ENCODE peak calls at places on chromosomes 6 and 20, in six cellular contexts. M is AG04450, B is GM23248, Z is retinal pigment epithelial cell, Q is mammary epithelial cell, K is WERI-Rb-1. P is an unnamed sample.

GRCh38 chr6:379367-380181 is 12.0 kb upstream of the IRF4 start:
- DNase-seq in M (no peak), B (no peak), Z (no peak), Q (no peak), K (no peak), P (no peak)

GRCh38 chr6:157821342-157822033 is 1.6 kb upstream of the SNX9 start:
- DNase-seq in M (no peak), B (peak), Z (no peak), Q (no peak), K (no peak), P (no peak)

GRCh38 chr6:128731249-128732165 is 151.4 kb upstream of the LAMA2 start:
- DNase-seq in M (peak), B (peak), Z (peak), Q (peak), K (peak), P (peak)

GRCh38 chr20:47438464-47439381 is 63.0 kb upstream of the NCOA3 start:
- DNase-seq in M (no peak), B (no peak), Z (no peak), Q (peak), K (no peak), P (no peak)

GRCh38 chr6:16352258-16352635 is 113.9 kb downstream of the GMPR start:
- DNase-seq in M (no peak), B (peak), Z (no peak), Q (no peak), K (no peak), P (no peak)

GRCh38 chr20:31967830-31968249 is at the start of gene XKR7:
- DNase-seq in M (no peak), B (no peak), Z (no peak), Q (no peak), K (peak), P (no peak)

GRCh38 chr6:35669441-35669776 is 19.3 kb downstream of the FKBP5 start:
- DNase-seq in M (no peak), B (peak), Z (no peak), Q (no peak), K (no peak), P (no peak)

GRCh38 chr6:168690271-168690670 is 249.3 kb downstream of the SMOC2 start:
- DNase-seq in M (no peak), B (no peak), Z (no peak), Q (no peak), K (no peak), P (no peak)

GRCh38 chr6:158654960-158655485 is 5.2 kb downstream of the SYTL3 start:
- DNase-seq in M (no peak), B (peak), Z (no peak), Q (no peak), K (no peak), P (peak)

GRCh38 chr6:11278207-11278559 is 45.7 kb upstream of the NEDD9 start:
- DNase-seq in M (no peak), B (no peak), Z (no peak), Q (no peak), K (no peak), P (no peak)

GRCh38 chr6:145929037-145929633 is 35.0 kb downstream of the SHPRH start:
- DNase-seq in M (peak), B (peak), Z (peak), Q (peak), K (no peak), P (peak)

GRCh38 chr20:44019638-44020335 is 105.1 kb downstream of the TOX2 start:
- DNase-seq in M (no peak), B (peak), Z (peak), Q (no peak), K (no peak), P (peak)

GRCh38 chr6:138250513-138251247 is 32.4 kb upstream of the PBOV1 start:
- DNase-seq in M (no peak), B (peak), Z (peak), Q (peak), K (no peak), P (no peak)

GRCh38 chr6:26233608-26234420 is 131.2 kb upstream of the BTN3A2 start:
- DNase-seq in M (no peak), B (peak), Z (no peak), Q (peak), K (no peak), P (no peak)

GRCh38 chr6:149534742-149535141 is 11.1 kb downstream of the PPIL4 start:
- DNase-seq in M (no peak), B (no peak), Z (no peak), Q (no peak), K (no peak), P (no peak)

GRCh38 chr6:116511424-116512131 is at the start of gene CALHM5:
- DNase-seq in M (peak), B (peak), Z (no peak), Q (peak), K (no peak), P (peak)

GRCh38 chr6:19354181-19354580 is 483.0 kb upstream of the ID4 start:
- DNase-seq in M (no peak), B (no peak), Z (no peak), Q (no peak), K (no peak), P (no peak)

GRCh38 chr20:21100590-21101452 is 5.3 kb downstream of the LINC00237 start:
- DNase-seq in M (no peak), B (peak), Z (no peak), Q (no peak), K (no peak), P (no peak)
- H3K4me3 ChIP-seq in M (peak), B (peak), Z (no peak), Q (peak), K (peak), P (no peak)

GRCh38 chr6:127457444-127458064 is 1.6 kb downstream of the KIAA0408 start:
- DNase-seq in M (no peak), B (peak), Z (peak), Q (peak), K (no peak), P (peak)

GRCh38 chr6:127460465-127460864 is 1.3 kb upstream of the KIAA0408 start:
- DNase-seq in M (no peak), B (no peak), Z (no peak), Q (no peak), K (no peak), P (no peak)

GRCh38 chr6:127458190-127458589 is 999 bp downstream of the KIAA0408 start:
- DNase-seq in M (no peak), B (peak), Z (no peak), Q (no peak), K (no peak), P (no peak)

GRCh38 chr6:127459231-127459641 is at the start of gene KIAA0408:
- DNase-seq in M (no peak), B (peak), Z (peak), Q (peak), K (no peak), P (peak)

GRCh38 chr6:127458817-127459216 is 372 bp downstream of the KIAA0408 start:
- DNase-seq in M (no peak), B (peak), Z (no peak), Q (peak), K (no peak), P (peak)
- H3K4me3 ChIP-seq in M (peak), B (peak), Z (no peak), Q (no peak), K (no peak), P (peak)

GRCh38 chr6:32191696-32192607 is 491 bp downstream of the GPSM3 start:
- DNase-seq in M (no peak), B (no peak), Z (no peak), Q (no peak), K (no peak), P (no peak)

GRCh38 chr6:32190946-32191677 is 1.1 kb upstream of the PBX2 start:
- DNase-seq in M (no peak), B (no peak), Z (no peak), Q (no peak), K (no peak), P (no peak)

GRCh38 chr6:32190054-32190945 is at the start of gene PBX2:
- DNase-seq in M (peak), B (peak), Z (peak), Q (peak), K (peak), P (peak)

GRCh38 chr6:32194388-32194787 is 1.9 kb upstream of the GPSM3 start:
- DNase-seq in M (no peak), B (no peak), Z (no peak), Q (no peak), K (no peak), P (no peak)

GRCh38 chr6:32192608-32193039 is at the start of gene GPSM3:
- DNase-seq in M (no peak), B (peak), Z (no peak), Q (no peak), K (no peak), P (peak)
- H3K4me3 ChIP-seq in M (peak), B (peak), Z (no peak), Q (no peak), K (no peak), P (no peak)

GRCh38 chr20:18902181-18902725 is 88.7 kb downstream of the SCP2D1 start:
- DNase-seq in M (no peak), B (no peak), Z (no peak), Q (no peak), K (no peak), P (no peak)
- H3K4me3 ChIP-seq in M (no peak), B (no peak), Z (no peak), Q (no peak), K (no peak), P (no peak)

GRCh38 chr6:82361631-82362030 is 2.0 kb upstream of the TPBG start:
- DNase-seq in M (no peak), B (peak), Z (no peak), Q (no peak), K (no peak), P (no peak)

GRCh38 chr6:82364087-82365010 is 732 bp downstream of the TPBG start:
- DNase-seq in M (no peak), B (peak), Z (no peak), Q (peak), K (peak), P (peak)

GRCh38 chr6:82363368-82364086 is at the start of gene TPBG:
- DNase-seq in M (peak), B (peak), Z (no peak), Q (peak), K (peak), P (peak)

GRCh38 chr6:82362868-82363267 is 749 bp upstream of the TPBG start:
- DNase-seq in M (peak), B (peak), Z (no peak), Q (no peak), K (no peak), P (no peak)

GRCh38 chr6:82362144-82362543 is 1.5 kb upstream of the TPBG start:
- DNase-seq in M (no peak), B (peak), Z (no peak), Q (no peak), K (no peak), P (no peak)
- H3K4me3 ChIP-seq in M (peak), B (peak), Z (no peak), Q (peak), K (no peak), P (peak)

GRCh38 chr6:56435754-56436153 is 188.4 kb upstream of the COL21A1 start:
- DNase-seq in M (no peak), B (no peak), Z (no peak), Q (no peak), K (no peak), P (no peak)

GRCh38 chr6:56432194-56432593 is 184.8 kb upstream of the COL21A1 start:
- DNase-seq in M (no peak), B (no peak), Z (no peak), Q (no peak), K (no peak), P (no peak)

GRCh38 chr6:56433119-56433518 is 185.7 kb upstream of the COL21A1 start:
- DNase-seq in M (no peak), B (no peak), Z (no peak), Q (no peak), K (no peak), P (no peak)

GRCh38 chr6:56437171-56437900 is 190.0 kb upstream of the COL21A1 start:
- DNase-seq in M (no peak), B (no peak), Z (peak), Q (peak), K (no peak), P (no peak)

DNA sequence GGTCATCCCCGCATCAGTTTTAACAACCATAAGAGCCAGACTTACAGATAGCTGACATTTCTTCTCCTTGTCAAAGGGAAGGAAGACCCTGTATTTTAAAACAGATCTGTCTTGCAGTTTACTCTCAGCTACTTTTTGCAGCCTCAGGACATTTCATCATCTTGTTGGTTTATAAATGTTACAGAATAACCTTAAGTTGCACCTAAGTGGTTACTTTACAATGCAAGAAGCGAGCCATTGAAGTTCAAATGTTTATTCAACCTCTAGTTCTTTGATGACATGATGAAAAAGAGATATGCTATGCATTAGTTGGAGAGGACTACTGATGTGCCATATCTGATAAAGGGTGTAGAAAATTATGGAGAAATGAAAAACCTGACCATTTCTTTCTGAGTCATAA is 187.9 kb upstream of the COL21A1 start:
- DNase-seq in M (no peak), B (no peak), Z (no peak), Q (peak), K (no peak), P (no peak)
- H3K4me3 ChIP-seq in M (no peak), B (no peak), Z (no peak), Q (no peak), K (no peak), P (no peak)

GRCh38 chr20:41664584-41664983 is 46.4 kb upstream of the CHD6 start:
- DNase-seq in M (no peak), B (peak), Z (no peak), Q (no peak), K (no peak), P (no peak)
- H3K4me3 ChIP-seq in M (no peak), B (no peak), Z (no peak), Q (no peak), K (no peak), P (peak)

P was measured in SJCRH30.